ENCODE peak calls at places on chromosomes 6 and 20, in eight cellular contexts. One of them, this sample, is unnamed.

GRCh38 chr20:2626853-2627541 is 25.4 kb upstream of the NOP56 start:
- DNase-seq in GOT3: no peak
- DNase-seq in nucleus accumbens: no peak
- DNase-seq in non-pigmented ciliary epithelial cell: peak
- DNase-seq in HTR-8/SVneo: no peak
- DNase-seq in activated CD4-positive, alpha-beta memory T cell treated with anti-CD3 and anti-CD28 coated beads for 36 hours: no peak
- DNase-seq in nephron progenitor cell: no peak
- DNase-seq in iris pigment epithelial cell: peak
- DNase-seq in this sample: peak

GRCh38 chr6:52904562-52905279 is 4.8 kb downstream of the GSTA3 start:
- DNase-seq in GOT3: no peak
- DNase-seq in nucleus accumbens: no peak
- DNase-seq in non-pigmented ciliary epithelial cell: no peak
- DNase-seq in HTR-8/SVneo: no peak
- DNase-seq in activated CD4-positive, alpha-beta memory T cell treated with anti-CD3 and anti-CD28 coated beads for 36 hours: peak
- DNase-seq in nephron progenitor cell: no peak
- DNase-seq in iris pigment epithelial cell: peak
- DNase-seq in this sample: no peak

GRCh38 chr6:107473660-107474059 is 14.3 kb upstream of the PDSS2 start:
- DNase-seq in GOT3: no peak
- DNase-seq in nucleus accumbens: no peak
- DNase-seq in non-pigmented ciliary epithelial cell: no peak
- DNase-seq in HTR-8/SVneo: no peak
- DNase-seq in activated CD4-positive, alpha-beta memory T cell treated with anti-CD3 and anti-CD28 coated beads for 36 hours: no peak
- DNase-seq in nephron progenitor cell: no peak
- DNase-seq in iris pigment epithelial cell: no peak
- DNase-seq in this sample: no peak

GRCh38 chr20:50224052-50224451 is 33.4 kb downstream of the CEBPB start:
- DNase-seq in GOT3: no peak
- DNase-seq in nucleus accumbens: no peak
- DNase-seq in non-pigmented ciliary epithelial cell: no peak
- DNase-seq in HTR-8/SVneo: no peak
- DNase-seq in activated CD4-positive, alpha-beta memory T cell treated with anti-CD3 and anti-CD28 coated beads for 36 hours: no peak
- DNase-seq in nephron progenitor cell: no peak
- DNase-seq in iris pigment epithelial cell: no peak
- DNase-seq in this sample: no peak

GRCh38 chr6:33417127-33417902 is 592 bp downstream of the CUTA start:
- DNase-seq in GOT3: no peak
- DNase-seq in nucleus accumbens: no peak
- DNase-seq in non-pigmented ciliary epithelial cell: peak
- DNase-seq in HTR-8/SVneo: no peak
- DNase-seq in activated CD4-positive, alpha-beta memory T cell treated with anti-CD3 and anti-CD28 coated beads for 36 hours: peak
- DNase-seq in nephron progenitor cell: peak
- DNase-seq in iris pigment epithelial cell: peak
- DNase-seq in this sample: peak

GRCh38 chr20:47857142-47857993 is 72.1 kb upstream of the SULF2 start:
- DNase-seq in GOT3: no peak
- DNase-seq in nucleus accumbens: peak
- DNase-seq in non-pigmented ciliary epithelial cell: no peak
- DNase-seq in HTR-8/SVneo: no peak
- DNase-seq in activated CD4-positive, alpha-beta memory T cell treated with anti-CD3 and anti-CD28 coated beads for 36 hours: no peak
- DNase-seq in nephron progenitor cell: peak
- DNase-seq in iris pigment epithelial cell: peak
- DNase-seq in this sample: no peak

GRCh38 chr6:107847844-107848802 is 24.0 kb upstream of the SCML4 start:
- DNase-seq in GOT3: peak
- DNase-seq in nucleus accumbens: peak
- DNase-seq in non-pigmented ciliary epithelial cell: no peak
- DNase-seq in HTR-8/SVneo: peak
- DNase-seq in activated CD4-positive, alpha-beta memory T cell treated with anti-CD3 and anti-CD28 coated beads for 36 hours: peak
- DNase-seq in nephron progenitor cell: peak
- DNase-seq in iris pigment epithelial cell: peak
- DNase-seq in this sample: peak

GRCh38 chr6:83047065-83047754 is 18.4 kb downstream of the UBE3D start:
- DNase-seq in GOT3: no peak
- DNase-seq in nucleus accumbens: no peak
- DNase-seq in non-pigmented ciliary epithelial cell: no peak
- DNase-seq in HTR-8/SVneo: no peak
- DNase-seq in activated CD4-positive, alpha-beta memory T cell treated with anti-CD3 and anti-CD28 coated beads for 36 hours: no peak
- DNase-seq in nephron progenitor cell: no peak
- DNase-seq in iris pigment epithelial cell: no peak
- DNase-seq in this sample: no peak

GRCh38 chr20:7758436-7758835 is 181.8 kb downstream of the HAO1 start:
- DNase-seq in GOT3: no peak
- DNase-seq in nucleus accumbens: no peak
- DNase-seq in non-pigmented ciliary epithelial cell: no peak
- DNase-seq in HTR-8/SVneo: no peak
- DNase-seq in activated CD4-positive, alpha-beta memory T cell treated with anti-CD3 and anti-CD28 coated beads for 36 hours: no peak
- DNase-seq in nephron progenitor cell: no peak
- DNase-seq in iris pigment epithelial cell: no peak
- DNase-seq in this sample: no peak

GRCh38 chr20:33443006-33443511 is 504 bp downstream of the SNTA1 start:
- DNase-seq in GOT3: no peak
- DNase-seq in nucleus accumbens: peak
- DNase-seq in non-pigmented ciliary epithelial cell: no peak
- DNase-seq in HTR-8/SVneo: no peak
- DNase-seq in activated CD4-positive, alpha-beta memory T cell treated with anti-CD3 and anti-CD28 coated beads for 36 hours: no peak
- DNase-seq in nephron progenitor cell: no peak
- DNase-seq in iris pigment epithelial cell: no peak
- DNase-seq in this sample: peak

GRCh38 chr20:32743237-32744112 is at the start of gene COMMD7:
- DNase-seq in GOT3: no peak
- DNase-seq in nucleus accumbens: peak
- DNase-seq in non-pigmented ciliary epithelial cell: no peak
- DNase-seq in HTR-8/SVneo: no peak
- DNase-seq in activated CD4-positive, alpha-beta memory T cell treated with anti-CD3 and anti-CD28 coated beads for 36 hours: peak
- DNase-seq in nephron progenitor cell: peak
- DNase-seq in iris pigment epithelial cell: peak
- DNase-seq in this sample: peak

GRCh38 chr6:53734473-53735299 is 60.1 kb upstream of the LRRC1 start:
- DNase-seq in GOT3: no peak
- DNase-seq in nucleus accumbens: peak
- DNase-seq in non-pigmented ciliary epithelial cell: peak
- DNase-seq in HTR-8/SVneo: peak
- DNase-seq in activated CD4-positive, alpha-beta memory T cell treated with anti-CD3 and anti-CD28 coated beads for 36 hours: peak
- DNase-seq in nephron progenitor cell: peak
- DNase-seq in iris pigment epithelial cell: peak
- DNase-seq in this sample: peak

GRCh38 chr20:61477366-61477966 is 225.4 kb downstream of the CDH4 start:
- DNase-seq in GOT3: no peak
- DNase-seq in nucleus accumbens: no peak
- DNase-seq in non-pigmented ciliary epithelial cell: no peak
- DNase-seq in HTR-8/SVneo: no peak
- DNase-seq in activated CD4-positive, alpha-beta memory T cell treated with anti-CD3 and anti-CD28 coated beads for 36 hours: no peak
- DNase-seq in nephron progenitor cell: no peak
- DNase-seq in iris pigment epithelial cell: no peak
- DNase-seq in this sample: no peak

GRCh38 chr6:45378324-45378926 is 691 bp upstream of the SUPT3H start:
- DNase-seq in GOT3: no peak
- DNase-seq in nucleus accumbens: peak
- DNase-seq in non-pigmented ciliary epithelial cell: no peak
- DNase-seq in HTR-8/SVneo: no peak
- DNase-seq in activated CD4-positive, alpha-beta memory T cell treated with anti-CD3 and anti-CD28 coated beads for 36 hours: no peak
- DNase-seq in nephron progenitor cell: no peak
- DNase-seq in iris pigment epithelial cell: peak
- DNase-seq in this sample: peak